ENCODE peak calls at places on chromosomes 3 and 15, in seven cellular contexts. K is fibroblast of the aortic adventitia, C is body of pancreas, H is fibroblast of lung, U is right lobe of liver, I is GM23248, T is AG09309. N is an unnamed sample.

GRCh38 chr15:41465822-41466421 is 27.8 kb upstream of the ITPKA start:
- DNase-seq in K (peak), C (no peak), H (peak), U (no peak), I (peak), T (peak), N (peak)

GRCh38 chr3:163779396-163780344 is 1298.6 kb downstream of the SI start:
- DNase-seq in K (no peak), C (no peak), H (no peak), U (no peak), I (no peak), T (no peak), N (no peak)

GRCh38 chr3:40249168-40249567 is 60.3 kb upstream of the EIF1B start:
- DNase-seq in K (no peak), C (no peak), H (no peak), U (no peak), I (no peak), T (no peak), N (no peak)

GRCh38 chr15:73143763-73144155 is 91.5 kb downstream of the NEO1 start:
- DNase-seq in K (no peak), C (no peak), H (no peak), U (no peak), I (no peak), T (no peak), N (no peak)

GRCh38 chr15:91491131-91491950 is 362.2 kb upstream of the SLCO3A1 start:
- DNase-seq in K (no peak), C (no peak), H (no peak), U (no peak), I (peak), T (no peak), N (peak)

GRCh38 chr15:80317389-80318169 is 65.6 kb upstream of the CTXND1 start:
- DNase-seq in K (peak), C (no peak), H (peak), U (no peak), I (peak), T (peak), N (peak)

GRCh38 chr3:24683511-24684384 is 189.1 kb upstream of the THRB start:
- DNase-seq in K (peak), C (no peak), H (peak), U (no peak), I (peak), T (peak), N (peak)

GRCh38 chr3:87503901-87504498 is 227.6 kb upstream of the POU1F1 start:
- DNase-seq in K (peak), C (peak), H (peak), U (no peak), I (peak), T (peak), N (peak)

GRCh38 chr3:141076821-141077571 is 25.8 kb downstream of the SPSB4 start:
- DNase-seq in K (peak), C (peak), H (peak), U (no peak), I (peak), T (peak), N (peak)

GRCh38 chr3:64664397-64664796 is 23.4 kb downstream of the ADAMTS9 start:
- DNase-seq in K (no peak), C (no peak), H (no peak), U (no peak), I (no peak), T (no peak), N (no peak)

GRCh38 chr15:99121207-99121606 is 16.3 kb downstream of the SYNM start:
- DNase-seq in K (no peak), C (no peak), H (no peak), U (no peak), I (no peak), T (no peak), N (no peak)

GRCh38 chr15:56469484-56469883 is 4.5 kb upstream of the MNS1 start:
- DNase-seq in K (no peak), C (no peak), H (no peak), U (no peak), I (no peak), T (no peak), N (no peak)

GRCh38 chr3:30720586-30721313 is 114.3 kb downstream of the TGFBR2 start:
- DNase-seq in K (peak), C (no peak), H (peak), U (no peak), I (peak), T (no peak), N (peak)

GRCh38 chr3:130725746-130726145 is 20.9 kb downstream of the PIK3R4 start:
- DNase-seq in K (peak), C (no peak), H (peak), U (no peak), I (peak), T (no peak), N (peak)

GRCh38 chr3:184608209-184608608 is 46.6 kb downstream of the EPHB3 start:
- DNase-seq in K (no peak), C (no peak), H (no peak), U (no peak), I (no peak), T (no peak), N (no peak)

GRCh38 chr3:170002231-170002630 is 35.6 kb upstream of the GPR160 start:
- DNase-seq in K (no peak), C (no peak), H (no peak), U (no peak), I (no peak), T (no peak), N (no peak)

GRCh38 chr3:45779746-45780735 is 16.3 kb downstream of the SLC6A20 start:
- DNase-seq in K (no peak), C (no peak), H (no peak), U (no peak), I (no peak), T (no peak), N (no peak)

GRCh38 chr3:107919239-107919638 is 171.6 kb downstream of the CD47 start:
- DNase-seq in K (no peak), C (no peak), H (no peak), U (no peak), I (no peak), T (no peak), N (no peak)

GRCh38 chr15:81548350-81549116 is 174.5 kb upstream of the TMC3 start:
- DNase-seq in K (peak), C (no peak), H (peak), U (no peak), I (peak), T (no peak), N (peak)

GRCh38 chr3:157133434-157134320 is 26.3 kb downstream of the CCNL1 start:
- DNase-seq in K (no peak), C (no peak), H (no peak), U (peak), I (no peak), T (no peak), N (no peak)

GRCh38 chr3:97937205-97937604 is 35.0 kb downstream of the RIOX2 start:
- DNase-seq in K (no peak), C (no peak), H (no peak), U (no peak), I (no peak), T (no peak), N (no peak)

GRCh38 chr3:187750513-187751123 is 5.3 kb upstream of the BCL6 start:
- DNase-seq in K (no peak), C (peak), H (peak), U (peak), I (no peak), T (no peak), N (peak)

GRCh38 chr3:8713901-8714759 is 19.5 kb upstream of the CAV3 start:
- DNase-seq in K (no peak), C (no peak), H (no peak), U (no peak), I (peak), T (no peak), N (no peak)

GRCh38 chr3:184325715-184326114 is 11.3 kb downstream of the EIF4G1 start:
- DNase-seq in K (no peak), C (no peak), H (no peak), U (no peak), I (no peak), T (no peak), N (no peak)

GRCh38 chr3:74624301-74624700 is 9.8 kb upstream of the CNTN3 start:
- DNase-seq in K (peak), C (no peak), H (no peak), U (no peak), I (peak), T (peak), N (peak)

GRCh38 chr3:10707984-10708868 is 107.8 kb upstream of the SLC6A11 start:
- DNase-seq in K (no peak), C (no peak), H (no peak), U (no peak), I (peak), T (no peak), N (no peak)
- H3K4me3 ChIP-seq in K (no peak), C (no peak), H (no peak), U (no peak), I (no peak), T (no peak), N (no peak)

GRCh38 chr3:106629215-106629832 is 747.9 kb upstream of the CCDC54 start:
- DNase-seq in K (peak), C (no peak), H (no peak), U (no peak), I (no peak), T (no peak), N (no peak)
- H3K4me3 ChIP-seq in K (no peak), C (no peak), H (no peak), U (no peak), I (no peak), T (no peak), N (no peak)

DNA sequence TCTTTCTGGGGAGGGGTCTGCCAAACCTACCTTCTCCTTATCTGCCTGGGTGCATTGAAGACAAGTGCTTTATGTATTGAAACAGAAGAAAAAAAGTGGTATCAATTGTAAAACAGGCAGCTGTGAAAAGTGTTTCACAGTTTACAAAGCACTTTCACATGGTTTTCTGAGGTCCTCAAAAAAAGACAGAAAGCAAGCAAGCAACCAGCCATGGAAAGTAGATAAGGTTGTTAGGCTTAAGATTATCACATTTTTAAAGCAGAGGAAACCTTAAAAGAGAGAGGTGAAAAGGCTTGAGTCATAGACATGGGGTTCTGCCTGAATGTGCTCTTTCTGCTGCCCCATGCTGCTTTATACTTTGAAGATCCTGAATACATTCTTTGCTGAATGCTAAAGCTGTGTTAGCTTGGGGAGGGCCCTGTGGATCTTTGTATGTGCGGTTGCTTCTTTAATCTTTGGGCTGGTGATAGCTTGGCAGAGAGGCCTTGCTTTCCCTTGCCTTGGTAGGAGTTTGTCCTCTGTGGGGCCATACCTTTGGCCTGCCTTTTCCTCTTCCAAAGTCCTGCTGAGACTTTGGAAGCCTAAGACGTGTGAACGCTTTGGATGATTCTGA is 2.6 kb downstream of the SMAD3 start:
- DNase-seq in K (no peak), C (no peak), H (no peak), U (no peak), I (peak), T (no peak), N (no peak)
- H3K4me3 ChIP-seq in K (peak), C (no peak), H (peak), U (peak), I (peak), T (peak), N (peak)

DNA sequence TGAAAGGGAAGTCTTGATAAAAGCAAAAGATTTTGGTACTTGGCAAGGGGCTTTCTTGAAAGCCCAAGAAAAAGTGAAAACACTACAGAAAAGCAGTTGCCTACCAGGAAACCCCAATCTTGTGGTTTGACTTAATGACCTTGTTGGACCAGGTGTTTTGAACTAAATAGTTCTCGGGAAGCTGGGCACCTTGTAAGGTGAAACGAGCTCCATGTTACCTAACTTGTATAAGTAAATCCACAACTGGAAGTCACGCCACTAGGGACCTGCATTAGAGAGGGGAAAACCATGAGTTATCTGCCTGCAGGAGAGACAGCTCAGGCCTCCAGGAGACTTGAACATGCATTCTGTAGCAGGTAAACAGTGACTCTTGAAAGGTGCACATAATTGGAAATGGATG is 88.2 kb downstream of the GMPS start:
- DNase-seq in K (no peak), C (no peak), H (no peak), U (no peak), I (no peak), T (no peak), N (no peak)
- H3K4me3 ChIP-seq in K (no peak), C (no peak), H (no peak), U (no peak), I (no peak), T (no peak), N (no peak)

DNA sequence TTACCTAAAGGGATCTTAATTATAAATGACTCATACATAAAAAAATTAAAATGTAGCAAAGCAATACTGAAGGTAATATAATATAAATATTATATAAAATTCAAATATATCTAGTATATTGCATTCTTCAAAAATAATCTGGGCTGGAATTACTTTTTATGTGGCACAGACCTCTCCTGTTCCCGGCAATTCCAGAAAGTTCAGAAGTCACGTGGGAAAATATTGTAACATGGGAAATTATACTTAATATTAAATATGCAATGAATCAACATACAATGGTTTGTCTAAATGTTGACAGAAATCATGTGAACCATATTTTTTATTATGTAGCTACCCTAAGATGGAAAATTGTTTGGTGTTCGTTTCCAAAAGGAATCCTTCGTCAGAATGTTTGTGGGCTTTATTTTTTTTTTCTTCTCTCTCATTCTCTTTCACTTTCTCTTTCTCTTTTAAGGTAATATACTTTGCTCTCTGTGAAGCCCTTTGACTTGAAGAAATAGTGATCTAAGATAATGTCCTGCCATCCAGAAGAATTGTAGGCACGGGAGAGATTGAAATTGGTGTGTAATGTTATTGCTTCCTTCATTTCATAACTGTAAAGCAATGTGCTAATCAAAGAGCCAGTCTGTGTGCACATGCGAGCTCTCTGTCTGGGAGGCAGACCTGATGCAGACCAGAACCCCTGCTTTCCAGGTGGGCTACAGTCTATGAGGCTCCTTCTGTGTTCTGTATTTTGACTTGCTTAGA is 559.4 kb downstream of the NR2F2 start:
- DNase-seq in K (peak), C (no peak), H (peak), U (no peak), I (peak), T (no peak), N (no peak)
- H3K4me3 ChIP-seq in K (peak), C (no peak), H (peak), U (peak), I (peak), T (no peak), N (peak)

DNA sequence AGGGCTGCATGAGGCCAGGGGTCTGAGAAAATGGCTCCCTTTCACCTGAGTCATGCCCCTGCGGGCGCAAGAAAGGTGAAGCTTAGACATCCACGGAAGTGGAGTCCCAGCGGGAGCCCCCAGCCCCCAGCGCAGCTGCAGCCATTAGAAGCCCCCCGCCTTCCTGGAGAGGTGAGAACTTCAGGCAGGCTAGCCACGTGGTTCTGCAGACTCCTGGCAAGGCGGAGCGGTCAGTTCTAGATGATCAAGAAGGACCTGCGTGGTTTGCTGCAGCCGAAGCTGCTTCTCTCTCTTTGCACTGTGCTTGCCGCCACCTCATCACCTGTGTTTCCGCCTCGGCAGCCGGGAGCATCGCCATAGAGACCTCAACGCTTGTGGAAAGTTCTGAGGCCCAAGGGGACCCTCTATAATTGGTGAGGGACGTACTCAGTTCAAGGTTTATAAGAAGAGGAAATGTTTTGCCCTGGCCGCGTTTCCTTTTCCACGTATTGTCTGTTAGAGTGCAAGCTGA is 15.8 kb upstream of the KCNMB3 start:
- DNase-seq in K (no peak), C (no peak), H (no peak), U (no peak), I (no peak), T (no peak), N (no peak)
- H3K4me3 ChIP-seq in K (no peak), C (no peak), H (no peak), U (no peak), I (no peak), T (no peak), N (no peak)

DNA sequence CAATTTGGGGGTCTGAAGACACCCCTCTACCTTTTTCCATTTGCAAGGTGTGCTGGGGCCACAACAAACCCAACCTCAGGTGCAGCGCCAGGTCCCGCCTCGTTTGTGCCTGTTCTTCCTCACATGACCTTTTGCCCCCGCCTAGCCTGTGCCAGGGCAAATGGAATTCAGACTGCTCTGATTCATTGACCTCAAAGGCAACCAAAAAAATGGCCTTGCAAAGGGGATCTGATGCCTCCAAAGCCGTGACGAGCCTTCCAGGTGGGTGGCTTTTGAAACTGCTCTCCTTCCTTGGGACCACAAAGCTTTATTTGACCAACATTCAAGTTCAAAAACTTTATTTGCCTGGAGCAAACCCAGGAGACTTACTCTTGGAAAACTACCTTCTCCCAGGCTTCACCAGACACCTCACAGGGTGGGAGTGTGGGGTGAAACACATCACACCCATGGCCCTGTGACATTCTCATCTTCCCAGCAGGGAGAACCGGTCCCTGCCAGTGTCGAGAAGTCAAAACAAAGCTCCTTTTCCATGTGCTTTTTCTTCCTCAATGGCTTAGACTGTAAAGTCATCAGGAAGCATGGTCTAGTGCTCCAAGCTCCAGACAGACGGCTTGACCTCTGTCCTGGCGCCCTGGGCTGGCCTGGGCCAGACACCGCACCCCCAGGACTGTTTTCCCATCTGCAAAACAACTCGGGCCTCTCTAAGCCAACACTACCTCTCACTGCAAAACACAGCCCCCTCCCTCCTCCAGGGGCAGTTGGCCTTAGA is 103.9 kb upstream of the HES1 start:
- DNase-seq in K (no peak), C (no peak), H (no peak), U (peak), I (no peak), T (no peak), N (peak)
- H3K4me3 ChIP-seq in K (no peak), C (no peak), H (no peak), U (no peak), I (no peak), T (no peak), N (no peak)